ENCODE peak calls at places on chromosome 3, in four cellular contexts. One of them, this sample, is unnamed.

GRCh38 chr3:179887566-179887965 is 149.2 kb downstream of the PEX5L start:
- DNase-seq in pancreas: no peak
- DNase-seq in fibroblast of villous mesenchyme: no peak
- DNase-seq in cardiac fibroblast: no peak
- DNase-seq in this sample: no peak

GRCh38 chr3:10455515-10455914 is 49.9 kb downstream of the ATP2B2 start:
- DNase-seq in pancreas: no peak
- DNase-seq in fibroblast of villous mesenchyme: no peak
- DNase-seq in cardiac fibroblast: no peak
- DNase-seq in this sample: no peak

GRCh38 chr3:110265302-110265701 is 806.3 kb upstream of the NECTIN3 start:
- DNase-seq in pancreas: no peak
- DNase-seq in fibroblast of villous mesenchyme: no peak
- DNase-seq in cardiac fibroblast: no peak
- DNase-seq in this sample: no peak

GRCh38 chr3:187773233-187773962 is 28.1 kb upstream of the BCL6 start:
- DNase-seq in pancreas: no peak
- DNase-seq in fibroblast of villous mesenchyme: no peak
- DNase-seq in cardiac fibroblast: no peak
- DNase-seq in this sample: no peak

GRCh38 chr3:31027914-31028313 is 133.5 kb upstream of the GADL1 start:
- DNase-seq in pancreas: no peak
- DNase-seq in fibroblast of villous mesenchyme: no peak
- DNase-seq in cardiac fibroblast: no peak
- DNase-seq in this sample: no peak

GRCh38 chr3:14876942-14877341 is 58.2 kb downstream of the FGD5 start:
- DNase-seq in pancreas: peak
- DNase-seq in fibroblast of villous mesenchyme: no peak
- DNase-seq in cardiac fibroblast: no peak
- DNase-seq in this sample: peak

GRCh38 chr3:10000686-10001085 is 14.0 kb upstream of the EMC3 start:
- DNase-seq in pancreas: no peak
- DNase-seq in fibroblast of villous mesenchyme: no peak
- DNase-seq in cardiac fibroblast: no peak
- DNase-seq in this sample: no peak

GRCh38 chr3:106560451-106560966 is 691.7 kb upstream of the CBLB start:
- DNase-seq in pancreas: no peak
- DNase-seq in fibroblast of villous mesenchyme: peak
- DNase-seq in cardiac fibroblast: peak
- DNase-seq in this sample: peak

GRCh38 chr3:127753898-127754410 is 68.4 kb downstream of the MGLL start:
- DNase-seq in pancreas: no peak
- DNase-seq in fibroblast of villous mesenchyme: no peak
- DNase-seq in cardiac fibroblast: no peak
- DNase-seq in this sample: no peak

GRCh38 chr3:101867521-101867920 is 18.2 kb downstream of the NFKBIZ start:
- DNase-seq in pancreas: no peak
- DNase-seq in fibroblast of villous mesenchyme: no peak
- DNase-seq in cardiac fibroblast: peak
- DNase-seq in this sample: no peak

GRCh38 chr3:57852896-57853295 is 96.8 kb downstream of the SLMAP start:
- DNase-seq in pancreas: no peak
- DNase-seq in fibroblast of villous mesenchyme: peak
- DNase-seq in cardiac fibroblast: peak
- DNase-seq in this sample: peak

GRCh38 chr3:18559323-18559972 is 134.3 kb upstream of the SATB1 start:
- DNase-seq in pancreas: peak
- DNase-seq in fibroblast of villous mesenchyme: peak
- DNase-seq in cardiac fibroblast: peak
- DNase-seq in this sample: peak

GRCh38 chr3:127639173-127640030 is 10.4 kb downstream of the PODXL2 start:
- DNase-seq in pancreas: no peak
- DNase-seq in fibroblast of villous mesenchyme: peak
- DNase-seq in cardiac fibroblast: peak
- DNase-seq in this sample: peak

GRCh38 chr3:58135712-58136543 is 74.8 kb downstream of the DNASE1L3 start:
- DNase-seq in pancreas: no peak
- DNase-seq in fibroblast of villous mesenchyme: no peak
- DNase-seq in cardiac fibroblast: no peak
- DNase-seq in this sample: peak

GRCh38 chr3:99875573-99875924 is 57.9 kb downstream of the CMSS1 start:
- DNase-seq in pancreas: no peak
- DNase-seq in fibroblast of villous mesenchyme: peak
- DNase-seq in cardiac fibroblast: peak
- DNase-seq in this sample: peak

GRCh38 chr3:185416513-185416912 is 53.6 kb downstream of the MAP3K13 start:
- DNase-seq in pancreas: no peak
- DNase-seq in fibroblast of villous mesenchyme: no peak
- DNase-seq in cardiac fibroblast: no peak
- DNase-seq in this sample: no peak

GRCh38 chr3:108959017-108959416 is 5.3 kb upstream of the GUCA1C start:
- DNase-seq in pancreas: no peak
- DNase-seq in fibroblast of villous mesenchyme: no peak
- DNase-seq in cardiac fibroblast: no peak
- DNase-seq in this sample: no peak

DNA sequence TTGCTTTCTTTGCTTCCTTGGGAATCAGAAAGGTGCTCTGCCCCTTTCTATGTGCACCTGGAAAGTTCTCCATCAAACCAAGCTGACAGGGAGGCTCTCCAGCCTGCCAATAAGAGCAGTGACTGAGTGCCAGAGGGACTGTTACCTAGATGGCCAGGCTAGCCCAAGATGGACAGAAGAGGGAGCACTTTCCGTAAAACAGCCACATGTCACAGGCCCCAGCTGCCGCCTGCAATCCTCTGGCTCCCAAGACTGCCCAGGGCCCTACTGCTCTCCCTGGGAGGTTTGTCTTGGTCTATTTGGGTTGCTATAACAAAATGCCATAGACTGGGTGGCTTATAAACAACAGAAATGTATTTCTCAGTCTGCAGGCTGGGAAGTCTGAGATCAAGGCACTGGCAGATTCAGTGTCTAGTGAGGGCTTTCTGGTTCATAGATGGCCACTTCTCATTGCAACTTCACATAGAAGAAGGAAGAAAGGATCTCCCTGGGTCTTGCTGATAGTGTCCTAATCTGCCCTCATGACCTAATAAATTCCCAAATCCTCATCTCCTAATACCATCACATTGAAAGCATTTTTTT is 72.3 kb downstream of the TAMM41 start:
- DNase-seq in pancreas: peak
- DNase-seq in fibroblast of villous mesenchyme: peak
- DNase-seq in cardiac fibroblast: peak
- DNase-seq in this sample: peak
- TF ChIP-seq CTCF in pancreas: no peak
- TF ChIP-seq CTCF in fibroblast of villous mesenchyme: peak
- TF ChIP-seq CTCF in cardiac fibroblast: peak
- TF ChIP-seq CTCF in this sample: peak

GRCh38 chr3:73622135-73622534 is 2.6 kb downstream of the PDZRN3 start:
- DNase-seq in pancreas: peak
- DNase-seq in fibroblast of villous mesenchyme: peak
- DNase-seq in cardiac fibroblast: no peak
- DNase-seq in this sample: peak
- H3K4me3 ChIP-seq in pancreas: no peak
- H3K4me3 ChIP-seq in fibroblast of villous mesenchyme: peak
- H3K4me3 ChIP-seq in cardiac fibroblast: peak
- H3K4me3 ChIP-seq in this sample: peak

GRCh38 chr3:12829886-12830784 is 11.2 kb downstream of the RPL32 start:
- DNase-seq in pancreas: no peak
- DNase-seq in fibroblast of villous mesenchyme: no peak
- DNase-seq in cardiac fibroblast: no peak
- DNase-seq in this sample: peak

GRCh38 chr3:12832350-12833225 is 8.8 kb downstream of the RPL32 start:
- DNase-seq in pancreas: no peak
- DNase-seq in fibroblast of villous mesenchyme: no peak
- DNase-seq in cardiac fibroblast: no peak
- DNase-seq in this sample: no peak

GRCh38 chr3:12831582-12831866 is 9.8 kb downstream of the RPL32 start:
- DNase-seq in pancreas: no peak
- DNase-seq in fibroblast of villous mesenchyme: no peak
- DNase-seq in cardiac fibroblast: no peak
- DNase-seq in this sample: no peak

GRCh38 chr3:12829404-12829803 is 12.0 kb downstream of the RPL32 start:
- DNase-seq in pancreas: no peak
- DNase-seq in fibroblast of villous mesenchyme: no peak
- DNase-seq in cardiac fibroblast: no peak
- DNase-seq in this sample: no peak

DNA sequence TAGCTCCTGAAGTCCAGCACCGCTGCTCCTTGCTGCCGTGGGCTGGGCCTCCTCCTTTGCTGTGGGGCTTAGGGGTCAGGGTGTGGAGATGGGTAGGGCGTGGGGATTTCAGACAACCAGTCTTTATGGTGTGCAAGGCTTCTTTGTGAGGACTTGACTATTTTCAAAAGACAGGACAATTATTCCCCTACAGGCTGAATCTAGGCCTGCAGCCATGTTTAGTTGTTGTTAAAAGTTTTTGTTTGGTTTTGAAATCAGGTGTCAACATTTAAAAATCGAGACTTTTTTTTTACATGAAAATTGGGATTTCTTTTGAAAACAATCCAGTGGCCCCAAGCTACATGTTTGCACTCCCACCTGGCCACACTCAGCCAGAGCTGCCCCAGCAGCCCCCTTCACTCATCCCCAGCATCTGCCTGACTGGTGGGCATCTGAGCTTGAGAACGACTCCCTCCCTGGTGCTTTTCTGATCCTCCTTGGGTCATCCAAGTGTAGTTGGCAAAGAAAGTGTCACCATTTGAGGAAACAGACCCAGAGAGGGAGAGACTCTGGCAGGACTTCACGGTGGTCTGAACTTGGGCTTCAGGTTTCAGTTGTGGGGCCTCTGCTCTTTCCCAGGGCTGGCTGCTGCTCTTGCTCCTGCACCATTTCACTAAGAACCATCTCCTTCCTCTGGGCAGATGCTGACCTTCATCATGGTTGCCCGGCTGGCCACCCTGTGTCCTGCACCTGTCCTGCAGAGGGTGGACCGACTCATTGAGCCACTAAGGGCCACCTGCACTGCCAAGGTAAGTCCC is 10.4 kb downstream of the RPL32 start:
- DNase-seq in pancreas: no peak
- DNase-seq in fibroblast of villous mesenchyme: no peak
- DNase-seq in cardiac fibroblast: no peak
- DNase-seq in this sample: peak
- TF ChIP-seq CTCF in pancreas: no peak
- TF ChIP-seq CTCF in fibroblast of villous mesenchyme: peak
- TF ChIP-seq CTCF in cardiac fibroblast: peak
- TF ChIP-seq CTCF in this sample: peak

DNA sequence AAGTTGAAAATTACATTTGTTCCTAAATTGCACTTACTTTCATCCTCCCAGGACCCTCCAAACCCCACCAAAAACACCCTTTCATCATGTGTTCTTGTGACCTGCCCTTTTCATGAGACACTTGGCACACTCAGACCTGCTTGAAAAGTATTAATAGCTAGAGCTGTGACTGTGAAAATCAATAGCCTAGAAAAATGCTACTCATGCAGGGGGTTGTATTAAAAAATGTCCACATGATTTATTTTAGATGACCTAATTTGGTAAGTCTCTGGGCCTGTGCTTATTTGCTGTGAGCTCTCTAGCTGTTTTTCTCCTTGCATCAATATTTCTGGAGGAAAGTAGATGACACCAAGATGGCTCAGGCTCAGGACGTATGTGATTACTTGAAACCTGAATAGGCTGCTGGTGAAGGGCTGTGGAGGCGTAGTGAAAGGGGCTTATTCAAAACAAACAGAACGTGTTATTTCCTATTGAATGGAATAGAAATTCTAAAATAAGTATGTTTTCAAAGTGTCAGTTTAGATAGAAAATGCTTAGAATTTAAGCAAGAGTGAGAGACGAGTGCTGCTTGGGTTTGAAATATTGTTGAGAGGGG is 29.5 kb downstream of the KCNAB1 start:
- DNase-seq in pancreas: no peak
- DNase-seq in fibroblast of villous mesenchyme: no peak
- DNase-seq in cardiac fibroblast: no peak
- DNase-seq in this sample: peak
- H3K4me3 ChIP-seq in pancreas: no peak
- H3K4me3 ChIP-seq in fibroblast of villous mesenchyme: no peak
- H3K4me3 ChIP-seq in cardiac fibroblast: no peak
- H3K4me3 ChIP-seq in this sample: no peak

GRCh38 chr3:196356556-196356955 is 18.4 kb upstream of the TM4SF19 start:
- DNase-seq in pancreas: no peak
- DNase-seq in fibroblast of villous mesenchyme: no peak
- DNase-seq in cardiac fibroblast: no peak
- DNase-seq in this sample: no peak

GRCh38 chr3:196355668-196356067 is 17.5 kb upstream of the TM4SF19 start:
- DNase-seq in pancreas: no peak
- DNase-seq in fibroblast of villous mesenchyme: no peak
- DNase-seq in cardiac fibroblast: no peak
- DNase-seq in this sample: no peak

GRCh38 chr3:196360586-196360985 is 22.4 kb upstream of the TM4SF19 start:
- DNase-seq in pancreas: no peak
- DNase-seq in fibroblast of villous mesenchyme: no peak
- DNase-seq in cardiac fibroblast: no peak
- DNase-seq in this sample: no peak

GRCh38 chr3:196354151-196354550 is 16.0 kb upstream of the TM4SF19 start:
- DNase-seq in pancreas: no peak
- DNase-seq in fibroblast of villous mesenchyme: no peak
- DNase-seq in cardiac fibroblast: no peak
- DNase-seq in this sample: no peak

DNA sequence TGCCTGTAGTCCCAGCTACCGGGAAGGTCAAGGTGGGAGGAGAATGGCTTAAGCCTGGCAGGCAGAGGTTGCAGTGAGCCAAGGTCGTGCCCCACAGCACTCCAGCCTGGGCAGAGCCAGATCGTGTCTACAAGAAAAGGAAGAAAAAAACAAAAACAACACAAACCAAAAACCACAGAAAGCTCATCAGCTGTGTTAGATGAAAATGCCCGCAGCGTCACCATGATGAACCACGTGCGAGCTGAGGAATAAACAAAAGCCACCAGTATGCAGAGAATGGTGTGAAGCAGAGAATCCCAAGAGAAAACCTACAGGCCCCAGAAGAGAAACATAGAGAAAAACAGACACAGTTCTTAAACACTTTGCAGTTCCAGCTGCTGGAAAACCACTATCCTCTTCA is 19.7 kb upstream of the TM4SF19 start:
- DNase-seq in pancreas: no peak
- DNase-seq in fibroblast of villous mesenchyme: no peak
- DNase-seq in cardiac fibroblast: no peak
- DNase-seq in this sample: no peak
- TF ChIP-seq CTCF in pancreas: no peak
- TF ChIP-seq CTCF in fibroblast of villous mesenchyme: no peak
- TF ChIP-seq CTCF in cardiac fibroblast: no peak
- TF ChIP-seq CTCF in this sample: no peak

DNA sequence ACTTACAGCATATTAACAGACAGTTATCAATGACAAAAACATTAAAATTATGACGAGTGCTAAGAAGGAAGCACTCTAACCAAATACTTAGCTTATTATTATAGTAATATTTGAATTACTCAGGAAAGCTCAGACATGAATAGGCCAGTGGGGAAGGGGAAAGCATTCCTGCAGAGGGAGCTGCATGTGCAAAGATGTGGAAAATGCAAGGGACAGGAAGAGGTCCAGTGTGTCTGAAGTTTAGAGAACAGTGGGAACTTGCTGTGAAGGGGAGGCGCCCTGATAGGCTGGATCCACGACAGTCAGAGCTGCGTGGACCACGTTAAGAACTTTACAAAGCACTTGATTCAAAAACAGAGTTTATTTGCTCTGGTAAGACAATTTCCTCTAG is 1.2 kb upstream of the SPICE1 start:
- DNase-seq in pancreas: no peak
- DNase-seq in fibroblast of villous mesenchyme: no peak
- DNase-seq in cardiac fibroblast: no peak
- DNase-seq in this sample: peak
- H3K4me3 ChIP-seq in pancreas: no peak
- H3K4me3 ChIP-seq in fibroblast of villous mesenchyme: peak
- H3K4me3 ChIP-seq in cardiac fibroblast: no peak
- H3K4me3 ChIP-seq in this sample: no peak

This sample was measured in choroid plexus epithelial cell.